ENCODE peak calls at places on chromosomes 1 and 21, in ten cellular contexts. A is CD4-positive, CD25-positive, alpha-beta regulatory T cell; I is tibial nerve; Q is mammary epithelial cell; H is spleen; N is A549; R is CD8-positive, alpha-beta memory T cell; K is hepatocyte; L is tibial artery; D is ovary. E is an unnamed sample.
A peak's percentile ranks its signal among the peaks of the same experiment; 100 is the strongest.

GRCh38 chr1:90718411-90719320 is 1.6 kb upstream of the BARHL2 start:
- DNase-seq in A (no peak), I (no peak), Q (no peak), H (no peak), N (no peak), R (no peak), K (no peak), L (no peak), D (no peak), E (no peak)

GRCh38 chr1:114688526-114688925 is 6.8 kb downstream of the AMPD1 start:
- DNase-seq in A (no peak), I (no peak), Q (no peak), H (no peak), N (no peak), R (no peak), K (no peak), L (no peak), D (no peak), E (no peak)

GRCh38 chr1:211126622-211127021 is 7.3 kb downstream of the KCNH1 start:
- DNase-seq in A (no peak), I (no peak), Q (no peak), H (no peak), N (no peak), R (no peak), K (no peak), L (no peak), D (no peak), E (no peak)

GRCh38 chr1:230303069-230303468 is 123.1 kb downstream of the PGBD5 start:
- DNase-seq in A (no peak), I (no peak), Q (no peak), H (no peak), N (no peak), R (no peak), K (no peak), L (no peak), D (no peak), E (no peak)

GRCh38 chr1:30200161-30200560 is 523.2 kb downstream of the MATN1 start:
- DNase-seq in A (no peak), I (no peak), Q (peak; percentile 23), H (no peak), N (no peak), R (no peak), K (no peak), L (no peak), D (no peak), E (no peak)

GRCh38 chr1:4650981-4651380 is 3.4 kb upstream of the AJAP1 start:
- DNase-seq in A (no peak), I (no peak), Q (no peak), H (no peak), N (no peak), R (no peak), K (no peak), L (no peak), D (no peak), E (no peak)

GRCh38 chr1:185570962-185571361 is 163.2 kb upstream of the HMCN1 start:
- DNase-seq in A (peak; percentile 41), I (no peak), Q (peak; percentile 48), H (no peak), N (no peak), R (no peak), K (peak; percentile 51), L (no peak), D (no peak), E (no peak)

GRCh38 chr1:26350701-26351590 is 3.0 kb downstream of the CRYBG2 start:
- DNase-seq in A (no peak), I (no peak), Q (no peak), H (no peak), N (no peak), R (no peak), K (peak; percentile 84), L (no peak), D (no peak), E (no peak)

GRCh38 chr21:43323244-43324005 is 103.5 kb downstream of the SIK1 start:
- DNase-seq in A (no peak), I (no peak), Q (no peak), H (no peak), N (no peak), R (no peak), K (no peak), L (peak; percentile 61), D (no peak), E (peak; percentile 76)

DNA sequence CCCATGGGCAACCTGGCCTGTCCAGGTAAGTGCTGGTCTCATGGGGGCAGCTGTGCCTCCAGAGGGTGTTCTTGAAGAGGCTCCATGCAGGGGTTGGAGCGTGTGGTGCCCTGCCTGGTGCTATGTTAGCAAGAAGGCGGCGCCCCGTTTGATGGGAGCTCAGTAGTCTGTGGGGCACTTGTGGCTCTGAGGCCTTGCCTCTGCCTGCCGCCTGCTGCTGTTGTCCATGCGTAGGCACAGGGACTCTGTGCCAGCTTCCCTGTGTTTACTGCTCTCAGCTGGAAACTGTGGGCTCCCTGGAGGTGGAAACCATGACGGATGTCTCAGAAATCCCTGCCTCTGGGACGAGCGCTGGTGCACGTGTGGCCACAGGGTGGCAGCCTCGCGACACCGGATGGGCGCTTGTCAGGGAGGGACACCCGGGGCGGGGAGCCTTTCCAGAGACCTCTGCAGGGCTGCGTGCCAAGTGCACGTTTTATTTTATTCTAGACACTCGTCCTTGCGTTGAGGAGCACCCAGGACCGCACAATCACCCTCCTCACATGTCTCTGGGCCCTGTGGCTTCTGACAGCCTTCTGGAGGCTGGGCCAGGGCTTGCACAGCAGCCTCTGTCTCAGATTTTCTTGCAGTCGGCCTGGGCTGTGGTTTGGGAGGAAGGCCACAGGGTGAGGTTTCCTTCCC is 27.1 kb downstream of the SNAP47 start:
- DNase-seq in A (peak; percentile 84), I (peak; percentile 81), Q (peak; percentile 74), H (peak; percentile 96), N (peak; percentile 98), R (peak; percentile 84), K (peak; percentile 93), L (peak; percentile 72), D (peak; percentile 89), E (peak; percentile 90)
- H3K27ac ChIP-seq in A (peak overlapping the region; percentile 60), I (peak overlapping the region; percentile 29), Q (no peak overlapping the region), H (no peak overlapping the region), N (peak overlapping the region; percentile 62), R (no peak overlapping the region), K (no peak overlapping the region), L (no peak overlapping the region), D (no peak overlapping the region), E (peak overlapping the region; percentile 62)

GRCh38 chr1:201918343-201918742 is 28.0 kb downstream of the LMOD1 start:
- DNase-seq in A (no peak), I (no peak), Q (no peak), H (no peak), N (no peak), R (no peak), K (no peak), L (no peak), D (no peak), E (no peak)

GRCh38 chr1:201925961-201926585 is 20.3 kb downstream of the LMOD1 start:
- DNase-seq in A (no peak), I (no peak), Q (no peak), H (no peak), N (no peak), R (no peak), K (no peak), L (no peak), D (no peak), E (no peak)

GRCh38 chr1:201925301-201925567 is 21.1 kb downstream of the LMOD1 start:
- DNase-seq in A (no peak), I (no peak), Q (no peak), H (no peak), N (no peak), R (no peak), K (no peak), L (no peak), D (no peak), E (no peak)

GRCh38 chr1:201917362-201918033 is 28.8 kb downstream of the SHISA4 start:
- DNase-seq in A (no peak), I (peak; percentile 70), Q (peak; percentile 61), H (no peak), N (peak; percentile 18), R (no peak), K (peak; percentile 58), L (peak; percentile 68), D (peak; percentile 63), E (no peak)

DNA sequence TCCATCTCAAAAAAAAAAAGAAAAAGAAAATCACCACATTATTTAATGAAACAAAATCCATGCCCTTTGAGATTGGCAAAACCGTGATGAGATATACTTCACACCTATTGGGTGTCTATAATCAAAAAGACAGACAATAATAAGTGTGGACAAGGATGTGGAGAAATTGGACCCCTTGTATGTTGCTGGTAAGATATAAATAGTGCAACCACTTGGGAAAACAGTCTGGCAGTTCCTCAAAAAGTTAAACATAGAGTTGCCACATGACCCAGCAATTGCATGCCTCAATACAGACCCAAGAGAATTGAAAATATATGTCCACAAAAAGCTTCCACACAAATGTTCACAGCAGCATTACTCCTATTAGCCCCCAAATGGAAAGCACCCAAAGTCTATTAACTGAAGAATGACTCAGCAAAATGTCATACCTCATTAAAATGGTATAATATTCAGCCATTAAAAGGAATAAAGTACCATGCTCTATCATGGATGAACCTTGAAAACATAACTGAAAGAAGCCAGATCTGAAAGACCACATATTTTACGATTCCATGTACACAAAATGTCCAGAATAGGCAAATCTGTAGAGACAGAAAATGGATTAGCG is 24.3 kb downstream of the LMOD1 start:
- DNase-seq in A (no peak), I (no peak), Q (no peak), H (no peak), N (no peak), R (no peak), K (no peak), L (no peak), D (no peak), E (no peak)
- H3K4me1 ChIP-seq in A (no peaks in the 10 kb centered on the region), I (peaks cover 7% of the 10 kb centered on the region), Q (peaks cover 9% of the 10 kb centered on the region), H (peaks cover 2% of the 10 kb centered on the region), N (peaks cover 17% of the 10 kb centered on the region), R (no peaks in the 10 kb centered on the region), K (peaks cover 9% of the 10 kb centered on the region), L (peaks cover 97% of the 10 kb centered on the region), D (peaks cover 28% of the 10 kb centered on the region), E (peaks cover 17% of the 10 kb centered on the region)

GRCh38 chr1:145991799-145992412 is 4.5 kb downstream of the TXNIP start:
- DNase-seq in A (peak; percentile 24), I (peak; percentile 60), Q (no peak), H (no peak), N (no peak), R (no peak), K (no peak), L (no peak), D (no peak), E (no peak)
- H3K27ac ChIP-seq in A (peak overlapping the region; percentile 93), I (peak overlapping the region; percentile 94), Q (no peak overlapping the region), H (peak overlapping the region; percentile 93), N (no peak overlapping the region), R (peak overlapping the region; percentile 92), K (peak overlapping the region; percentile 31), L (peak overlapping the region; percentile 90), D (no peak overlapping the region), E (peak overlapping the region; percentile 97)

DNA sequence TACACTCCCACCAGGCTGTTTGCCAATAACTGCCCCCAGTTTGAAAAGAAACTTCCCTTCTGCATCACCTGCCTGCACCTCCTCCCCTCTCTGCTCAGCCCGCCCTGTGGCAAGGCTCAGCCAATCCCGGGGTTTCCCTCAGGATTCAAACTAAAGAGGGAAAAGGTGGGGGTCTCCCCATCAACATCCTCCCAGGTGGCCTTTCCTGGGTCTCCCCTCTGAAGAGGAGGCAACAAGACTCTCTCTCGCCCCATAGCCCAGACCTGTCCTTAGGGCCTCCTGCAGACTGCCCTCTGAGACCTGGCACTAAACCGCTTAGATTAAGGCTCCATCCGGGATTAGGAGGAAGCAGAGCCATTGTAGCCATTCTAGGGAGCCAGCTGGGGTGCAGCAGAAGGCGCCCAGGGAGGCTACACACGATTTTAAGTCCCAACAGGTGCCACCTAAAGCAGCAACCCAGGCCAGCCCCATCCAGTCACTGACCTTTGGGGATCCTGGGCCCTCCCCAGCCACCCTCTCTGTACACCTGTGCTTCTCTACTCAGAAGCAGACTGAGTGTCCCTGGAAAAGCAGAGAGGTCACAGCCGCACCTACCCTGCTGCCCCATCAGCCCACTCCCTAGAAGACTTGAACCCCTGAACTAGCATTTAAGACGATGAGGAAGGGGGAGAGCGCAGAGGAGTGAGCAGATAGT is 3.4 kb downstream of the IGSF9 start:
- DNase-seq in A (no peak), I (no peak), Q (no peak), H (peak; percentile 52), N (no peak), R (no peak), K (no peak), L (no peak), D (no peak), E (no peak)
- H3K4me1 ChIP-seq in A (peaks cover 12% of the 10 kb centered on the region), I (no peaks in the 10 kb centered on the region), Q (peaks cover 41% of the 10 kb centered on the region), H (peaks cover 24% of the 10 kb centered on the region), N (peaks cover 15% of the 10 kb centered on the region), R (peaks cover 6% of the 10 kb centered on the region), K (peaks cover 58% of the 10 kb centered on the region), L (peaks cover 12% of the 10 kb centered on the region), D (no peaks in the 10 kb centered on the region), E (no peaks in the 10 kb centered on the region)